ENCODE peak calls at places on chromosomes 5 and 9, in eight cellular contexts. M is pancreas, X is colonic mucosa, I is stomach, H is aorta, K is brain microvascular endothelial cell, F is K562, O is GM23338. Y is an unnamed sample.

GRCh38 chr5:172886974-172887491 is 53.0 kb downstream of the ERGIC1 start:
- DNase-seq in I (peak; percentile 54), K (peak; percentile 86), X (no peak), F (no peak), M (no peak), O (no peak), H (peak; percentile 92), Y (peak; percentile 92)

GRCh38 chr5:106417163-106417562 is 1253.6 kb downstream of the EFNA5 start:
- DNase-seq in M (no peak), F (no peak), X (no peak), O (no peak), H (no peak), I (no peak), K (no peak), Y (no peak)

GRCh38 chr9:19232117-19232829 is 1.8 kb downstream of the DENND4C start:
- DNase-seq in K (no peak), M (no peak), H (no peak), F (peak; percentile 16), X (no peak), I (no peak), O (no peak), Y (no peak)

GRCh38 chr5:31133488-31133887 is 60.0 kb upstream of the CDH6 start:
- DNase-seq in F (no peak), K (peak; percentile 42), X (no peak), I (no peak), H (no peak), O (no peak), M (no peak), Y (no peak)

GRCh38 chr9:4422495-4422894 is 67.8 kb upstream of the SLC1A1 start:
- DNase-seq in X (no peak), O (no peak), F (no peak), K (no peak), I (peak; percentile 43), M (no peak), H (no peak), Y (no peak)

GRCh38 chr5:133298447-133298846 is 246.6 kb downstream of the HSPA4 start:
- DNase-seq in H (no peak), I (no peak), O (no peak), F (no peak), M (no peak), X (no peak), K (no peak), Y (no peak)

GRCh38 chr9:4290427-4290837 is 9.4 kb downstream of the GLIS3 start:
- DNase-seq in H (no peak), M (no peak), I (no peak), K (no peak), F (no peak), O (no peak), X (no peak), Y (no peak)

GRCh38 chr5:93578813-93579560 is 2.0 kb downstream of the NR2F1-AS1 start:
- DNase-seq in K (no peak), O (peak; percentile 59), H (peak; percentile 57), M (no peak), X (peak; percentile 53), I (no peak), F (no peak), Y (peak; percentile 76)

GRCh38 chr5:37839441-37840035 is 303 bp downstream of the GDNF start:
- DNase-seq in M (peak; percentile 65), I (no peak), O (peak; percentile 64), X (no peak), F (no peak), H (no peak), K (peak; percentile 53), Y (peak; percentile 34)

GRCh38 chr5:103259705-103260355 is 1.3 kb downstream of the MACIR start:
- DNase-seq in X (peak; percentile 70), H (peak; percentile 56), F (peak; percentile 60), K (peak; percentile 35), I (no peak), O (peak; percentile 58), M (no peak), Y (peak; percentile 27)

GRCh38 chr9:119963258-119963797 is 594.1 kb upstream of the BRINP1 start:
- DNase-seq in X (no peak), M (no peak), I (no peak), F (no peak), O (peak; percentile 58), K (peak; percentile 43), H (peak; percentile 55), Y (no peak)

GRCh38 chr5:150658699-150659265 is 2.3 kb upstream of the MYOZ3 start:
- DNase-seq in O (no peak), H (peak; percentile 32), K (no peak), M (no peak), F (no peak), I (no peak), X (no peak), Y (no peak)

GRCh38 chr9:13213998-13214397 is 65.5 kb downstream of the MPDZ start:
- DNase-seq in X (no peak), K (no peak), O (no peak), M (no peak), H (no peak), I (no peak), F (no peak), Y (no peak)

GRCh38 chr5:61160497-61160896 is 1.8 kb downstream of the SMIM15 start:
- DNase-seq in O (no peak), I (no peak), X (no peak), M (no peak), K (no peak), H (no peak), F (peak; percentile 25), Y (no peak)

GRCh38 chr9:35808433-35808832 is 3.6 kb downstream of the SPAG8 start:
- DNase-seq in O (no peak), F (no peak), X (no peak), K (no peak), I (no peak), H (no peak), M (no peak), Y (no peak)

GRCh38 chr5:157076558-157076957 is 17.6 kb upstream of the HAVCR1 start:
- DNase-seq in K (peak; percentile 29), O (no peak), M (no peak), F (no peak), H (no peak), X (no peak), I (no peak), Y (no peak)

DNA sequence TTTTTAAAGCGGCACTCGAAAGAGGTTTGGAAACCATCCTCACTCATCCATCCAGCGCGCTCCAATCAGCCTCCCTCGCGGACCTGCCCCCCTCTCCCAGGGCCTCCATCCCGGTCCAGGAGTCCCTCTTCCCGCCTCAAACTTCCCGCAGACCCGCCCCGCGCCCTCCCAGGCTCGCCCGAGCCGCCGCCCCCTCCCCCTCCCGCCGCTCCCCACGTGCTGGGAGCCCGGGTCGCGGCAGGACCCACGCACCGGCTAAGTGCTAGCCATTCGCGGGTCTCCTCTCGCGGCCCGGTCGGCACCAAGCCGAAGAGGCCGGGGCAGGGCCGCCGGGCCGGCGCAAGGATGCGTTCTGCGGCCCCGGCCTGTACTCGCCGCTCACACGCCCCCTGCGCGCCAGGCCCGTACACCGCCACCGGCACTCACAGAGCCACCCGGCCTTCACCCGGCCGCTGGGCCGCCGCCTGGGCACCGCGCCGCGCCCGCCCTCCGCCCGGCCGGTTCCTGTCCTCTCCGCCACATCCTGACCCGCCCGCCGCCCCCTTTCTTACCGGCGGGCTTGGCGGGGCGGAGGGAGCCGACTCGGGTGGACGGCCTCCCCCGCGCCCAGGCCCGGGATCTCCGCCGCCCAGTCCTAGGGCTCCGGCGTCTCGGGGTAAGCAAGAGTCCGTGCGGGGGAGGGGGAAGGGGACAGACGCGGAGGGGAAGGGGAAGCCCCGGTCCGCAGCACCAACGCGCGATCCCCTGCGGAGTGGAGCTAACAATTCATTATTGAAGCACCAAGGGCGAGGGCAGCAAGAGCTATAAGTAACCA is 612 bp downstream of the CHD1 start:
- DNase-seq in I (peak; percentile 57), M (peak; percentile 81), F (peak; percentile 75), H (peak; percentile 81), X (peak; percentile 78), K (peak; percentile 26), O (peak; percentile 78), Y (peak; percentile 75)
- H3K4me3 ChIP-seq in I (peak overlapping the region; percentile 76), M (peak overlapping the region; percentile 83), F (peak overlapping the region; percentile 91), H (peak overlapping the region; percentile 77), X (peak overlapping the region; percentile 78), K (peak overlapping the region; percentile 97), O (peak overlapping the region; percentile 79), Y (peak overlapping the region; percentile 89)

GRCh38 chr9:111627260-111627963 is 3.7 kb upstream of the DNAJC25 start:
- DNase-seq in K (no peak), H (no peak), F (no peak), M (no peak), I (no peak), O (no peak), X (peak; percentile 57), Y (no peak)
- H3K4me3 ChIP-seq in K (no peak overlapping the region), H (no peak overlapping the region), F (no peak overlapping the region), M (no peak overlapping the region), I (no peak overlapping the region), O (no peak overlapping the region), X (no peak overlapping the region), Y (no peak overlapping the region)

GRCh38 chr9:109500421-109500974 is 2.4 kb upstream of the PTPN3 start:
- DNase-seq in O (no peak), H (no peak), M (no peak), F (no peak), K (no peak), I (no peak), X (no peak), Y (no peak)

GRCh38 chr9:109498195-109499060 is at the start of gene PTPN3:
- DNase-seq in I (peak; percentile 40), F (no peak), X (peak; percentile 45), M (peak; percentile 81), K (no peak), O (peak; percentile 46), H (no peak), Y (no peak)

GRCh38 chr9:109497193-109498165 is 628 bp downstream of the PTPN3 start:
- DNase-seq in F (no peak), H (no peak), X (peak; percentile 66), K (no peak), O (peak; percentile 28), M (peak; percentile 67), I (no peak), Y (no peak)

GRCh38 chr9:109499631-109500120 is 1.6 kb upstream of the PTPN3 start:
- DNase-seq in I (peak; percentile 73), H (peak; percentile 84), M (peak; percentile 94), K (no peak), F (no peak), X (peak; percentile 77), O (peak; percentile 74), Y (no peak)

GRCh38 chr9:109499061-109499630 is 1.0 kb upstream of the PTPN3 start:
- DNase-seq in H (no peak), X (no peak), M (no peak), K (no peak), I (no peak), O (peak; percentile 27), F (no peak), Y (no peak)
- H3K4me3 ChIP-seq in H (peak overlapping the region; percentile 1), X (peak overlapping the region; percentile 37), M (peak overlapping the region; percentile 49), K (peak overlapping the region; percentile 36), I (peak overlapping the region; percentile 45), O (peak overlapping the region; percentile 61), F (no peak overlapping the region), Y (peak overlapping the region; percentile 5)

DNA sequence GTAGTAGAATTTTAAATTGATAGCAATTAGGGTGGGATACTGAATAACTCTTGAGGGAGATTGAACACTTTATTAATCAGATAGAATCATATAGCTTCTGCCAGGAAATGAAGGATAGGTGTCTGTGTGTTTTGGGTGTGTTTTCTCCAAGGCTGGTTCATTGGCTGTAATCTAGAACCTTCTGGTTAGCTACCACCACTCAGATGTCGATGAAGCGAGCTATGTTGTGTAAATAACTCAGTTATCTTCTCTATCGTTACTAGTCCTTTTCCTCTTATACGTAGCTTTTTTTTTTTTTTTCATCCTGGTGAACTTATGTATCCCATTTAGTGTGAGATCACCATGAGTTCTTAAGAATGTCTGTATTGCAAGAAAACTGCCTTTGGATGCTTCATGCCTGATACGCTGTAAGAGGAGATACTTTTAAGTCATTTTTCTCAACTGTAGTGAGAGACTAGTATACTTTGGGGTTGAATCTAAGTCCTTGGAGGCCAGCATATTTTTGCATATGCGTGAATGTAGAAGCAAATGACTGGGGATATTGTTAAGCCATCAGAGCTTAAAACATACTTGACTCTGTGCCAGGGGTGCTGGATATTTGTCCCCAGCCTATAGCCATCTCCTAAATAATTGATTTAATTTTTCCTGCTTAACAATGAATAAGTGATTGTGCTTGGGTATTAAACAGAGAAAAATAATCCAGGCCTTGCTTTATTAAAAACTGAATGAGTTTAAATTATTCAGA is 2.2 kb downstream of the TNFAIP8 start:
- DNase-seq in I (no peak), H (no peak), K (no peak), X (no peak), M (no peak), O (no peak), F (no peak), Y (no peak)
- H3K4me3 ChIP-seq in I (peak overlapping the region; percentile 57), H (no peak overlapping the region), K (no peak overlapping the region), X (no peak overlapping the region), M (no peak overlapping the region), O (no peak overlapping the region), F (no peak overlapping the region), Y (no peak overlapping the region)